ENCODE peak calls at places on chromosomes 7 and 10, in six cellular contexts. W, P, O, M, N and G are unnamed samples.

GRCh38 chr10:13400196-13400965 is 52.3 kb upstream of the SEPHS1 start:
- DNase-seq in W (no peak), P (no peak), O (peak; percentile 66), M (no peak), N (no peak), G (no peak)

GRCh38 chr7:388961-389701 is 99.2 kb downstream of the FOXL3 start:
- DNase-seq in W (no peak), P (no peak), O (no peak), M (no peak), N (no peak), G (no peak)

GRCh38 chr10:107163904-107164861 is at the start of gene SORCS1:
- DNase-seq in W (peak; percentile 87), P (no peak), O (no peak), M (no peak), N (no peak), G (no peak)

GRCh38 chr7:84722086-84722485 is 464.8 kb downstream of the SEMA3D start:
- DNase-seq in W (no peak), P (no peak), O (no peak), M (no peak), N (no peak), G (no peak)

GRCh38 chr10:35564276-35564982 is 40.7 kb upstream of the GJD4 start:
- DNase-seq in W (no peak), P (no peak), O (no peak), M (no peak), N (peak; percentile 21), G (no peak)

GRCh38 chr10:3401491-3401938 is 228.9 kb upstream of the PITRM1 start:
- DNase-seq in W (no peak), P (no peak), O (no peak), M (no peak), N (no peak), G (no peak)

GRCh38 chr7:104767113-104767512 is 246.9 kb upstream of the KMT2E start:
- DNase-seq in W (no peak), P (no peak), O (no peak), M (no peak), N (no peak), G (no peak)

GRCh38 chr7:85261341-85261740 is 74.5 kb upstream of the SEMA3D start:
- DNase-seq in W (no peak), P (no peak), O (no peak), M (no peak), N (no peak), G (no peak)

GRCh38 chr10:19412531-19412930 is 363.9 kb downstream of the MALRD1 start:
- DNase-seq in W (peak; percentile 59), P (peak; percentile 48), O (no peak), M (no peak), N (no peak), G (no peak)

GRCh38 chr10:131248376-131249165 is 63.0 kb downstream of the TCERG1L start:
- DNase-seq in W (no peak), P (no peak), O (no peak), M (no peak), N (no peak), G (no peak)

GRCh38 chr10:125692246-125692931 is 9.4 kb upstream of the TEX36 start:
- DNase-seq in W (no peak), P (no peak), O (no peak), M (no peak), N (no peak), G (no peak)

GRCh38 chr10:125698599-125698998 is 15.6 kb upstream of the TEX36 start:
- DNase-seq in W (no peak), P (no peak), O (no peak), M (no peak), N (no peak), G (no peak)

GRCh38 chr10:125691160-125691981 is 8.4 kb upstream of the TEX36 start:
- DNase-seq in W (no peak), P (no peak), O (no peak), M (no peak), N (no peak), G (no peak)

GRCh38 chr10:125692932-125693847 is 10.2 kb upstream of the TEX36 start:
- DNase-seq in W (no peak), P (no peak), O (no peak), M (no peak), N (no peak), G (no peak)

GRCh38 chr10:125694874-125695273 is 11.9 kb upstream of the TEX36 start:
- DNase-seq in W (no peak), P (no peak), O (no peak), M (no peak), N (no peak), G (no peak)
- H3K4me1 ChIP-seq in W (no peaks in the 10 kb centered on the region), P (no peaks in the 10 kb centered on the region), O (peaks cover 4% of the 10 kb centered on the region), M (no peaks in the 10 kb centered on the region), N (no peaks in the 10 kb centered on the region), G (no peaks in the 10 kb centered on the region)

GRCh38 chr7:107922891-107923290 is 31.9 kb downstream of the DLD start:
- DNase-seq in W (no peak), P (no peak), O (no peak), M (no peak), N (no peak), G (no peak)

GRCh38 chr7:107920048-107920772 is 29.2 kb downstream of the DLD start:
- DNase-seq in W (no peak), P (no peak), O (no peak), M (no peak), N (no peak), G (no peak)

GRCh38 chr7:107914834-107915233 is 23.9 kb downstream of the DLD start:
- DNase-seq in W (no peak), P (no peak), O (no peak), M (no peak), N (no peak), G (no peak)

GRCh38 chr7:107917770-107918651 is 27.0 kb downstream of the DLD start:
- DNase-seq in W (no peak), P (no peak), O (no peak), M (no peak), N (no peak), G (no peak)

DNA sequence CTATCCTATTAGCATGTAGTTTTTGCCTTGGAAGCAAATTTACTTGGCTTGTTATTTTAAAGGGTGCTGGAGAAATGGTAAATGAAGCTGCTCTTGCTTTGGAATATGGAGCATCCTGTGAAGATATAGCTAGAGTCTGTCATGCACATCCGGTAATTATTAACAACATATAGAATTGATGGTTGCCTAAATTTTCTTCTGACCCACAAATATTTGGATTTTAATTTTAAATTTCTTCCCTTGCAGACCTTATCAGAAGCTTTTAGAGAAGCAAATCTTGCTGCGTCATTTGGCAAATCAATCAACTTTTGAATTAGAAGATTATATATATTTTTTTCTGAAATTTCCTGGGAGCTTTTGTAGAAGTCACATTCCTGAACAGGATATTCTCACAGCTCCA is 28.0 kb downstream of the DLD start:
- DNase-seq in W (no peak), P (no peak), O (no peak), M (no peak), N (no peak), G (no peak)
- H3K36me3 ChIP-seq in W (peaks cover 28% of the 10 kb centered on the region), P (peaks cover 19% of the 10 kb centered on the region), O (peaks cover 69% of the 10 kb centered on the region), M (peaks cover 84% of the 10 kb centered on the region), N (peaks cover 82% of the 10 kb centered on the region), G (peaks cover 45% of the 10 kb centered on the region)

DNA sequence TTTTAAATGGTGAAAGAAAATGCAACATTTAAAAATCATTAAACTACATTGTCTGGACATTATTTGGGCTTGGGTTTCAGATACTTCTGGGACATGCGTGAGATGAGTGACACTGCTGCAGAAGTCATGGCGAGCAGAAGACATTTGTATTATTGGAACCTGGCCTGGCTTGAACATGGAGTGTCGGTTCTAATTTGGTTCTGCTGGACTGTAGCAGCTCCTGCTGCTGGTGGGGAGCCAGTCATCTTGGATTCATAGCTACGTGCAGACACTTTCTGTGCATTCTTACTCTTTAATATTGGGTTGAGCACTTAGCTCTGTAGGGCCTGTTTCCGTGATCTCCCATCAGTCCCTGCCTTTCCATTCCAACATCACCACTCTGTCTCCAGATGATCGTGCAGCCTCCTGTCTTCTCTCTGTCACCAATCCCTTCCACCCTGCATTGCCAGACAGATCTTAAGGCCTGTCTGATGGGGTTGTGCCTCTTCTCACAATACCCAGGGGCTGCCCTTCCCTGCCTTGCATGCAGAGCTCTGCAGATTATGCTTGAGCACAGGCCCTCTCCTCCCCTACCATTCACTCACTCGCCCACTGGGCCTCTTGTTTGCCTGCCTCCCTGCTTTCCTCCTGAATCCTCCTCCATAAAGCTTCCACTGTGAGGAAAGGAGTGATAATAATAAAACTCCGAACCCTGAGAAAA is 32.8 kb downstream of the CELF2 start:
- DNase-seq in W (no peak), P (no peak), O (no peak), M (no peak), N (no peak), G (no peak)
- H3K4me1 ChIP-seq in W (peaks cover 45% of the 10 kb centered on the region), P (no peaks in the 10 kb centered on the region), O (no peaks in the 10 kb centered on the region), M (peaks cover 41% of the 10 kb centered on the region), N (no peaks in the 10 kb centered on the region), G (no peaks in the 10 kb centered on the region)

GRCh38 chr7:151236406-151236805 is 4.1 kb downstream of the CHPF2 start:
- DNase-seq in W (no peak), P (no peak), O (no peak), M (no peak), N (no peak), G (no peak)

GRCh38 chr7:151237244-151238189 is 5.2 kb downstream of the CHPF2 start:
- DNase-seq in W (no peak), P (no peak), O (no peak), M (no peak), N (no peak), G (no peak)

GRCh38 chr7:151239837-151240459 is 7.7 kb downstream of the CHPF2 start:
- DNase-seq in W (no peak), P (no peak), O (no peak), M (no peak), N (no peak), G (no peak)

GRCh38 chr7:151238924-151239836 is 6.9 kb downstream of the CHPF2 start:
- DNase-seq in W (no peak), P (no peak), O (no peak), M (no peak), N (no peak), G (no peak)

GRCh38 chr7:151238190-151238810 is 6.0 kb downstream of the CHPF2 start:
- DNase-seq in W (no peak), P (no peak), O (no peak), M (no peak), N (no peak), G (no peak)
- H3K36me3 ChIP-seq in W (no peaks in the 10 kb centered on the region), P (peaks cover 8% of the 10 kb centered on the region), O (peaks cover 77% of the 10 kb centered on the region), M (peaks cover 87% of the 10 kb centered on the region), N (peaks cover 57% of the 10 kb centered on the region), G (peaks cover 46% of the 10 kb centered on the region)

DNA sequence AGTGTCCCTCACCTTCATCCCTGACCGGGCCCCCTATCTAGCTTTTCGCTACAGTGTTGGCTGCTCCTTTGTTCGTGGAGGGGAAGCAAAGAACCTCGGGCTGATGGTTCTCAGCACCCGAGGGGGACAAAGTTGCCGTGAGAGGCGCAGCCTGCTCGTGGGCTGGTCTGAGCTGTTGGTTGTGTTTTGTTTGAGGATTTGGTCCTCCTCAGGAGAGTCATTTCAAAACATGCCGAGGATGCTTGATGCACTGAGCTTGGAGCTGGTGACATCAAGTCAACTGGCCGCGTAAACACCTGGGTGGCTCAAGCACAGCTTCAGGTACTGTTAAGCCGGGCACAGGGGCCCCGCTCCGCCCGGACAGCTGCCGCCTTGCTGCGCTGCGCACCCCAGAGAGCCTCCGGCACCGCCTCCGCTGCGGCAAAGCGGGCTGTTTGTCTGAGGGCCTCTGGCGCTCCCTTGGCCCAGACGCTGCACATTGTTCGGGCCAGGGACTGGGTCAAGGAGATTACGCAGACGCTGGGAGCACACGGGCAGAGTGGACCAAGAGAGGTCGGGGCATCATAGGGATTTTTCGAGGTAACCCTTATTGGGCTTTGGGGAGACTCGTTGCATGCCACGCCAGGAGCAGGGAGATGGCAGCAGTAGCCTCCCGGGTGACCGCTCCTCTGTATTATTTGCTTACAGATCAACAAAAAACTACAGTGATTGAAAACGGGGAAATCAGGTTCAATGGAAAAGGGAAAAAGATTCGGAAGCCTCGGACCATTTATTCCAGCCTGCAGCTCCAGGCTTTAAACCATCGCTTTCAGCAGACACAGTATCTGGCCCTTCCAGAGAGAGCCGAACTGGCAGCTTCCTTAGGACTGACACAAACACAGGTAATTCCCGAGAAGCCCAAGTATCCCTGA is 1.9 kb downstream of the DLX6 start:
- DNase-seq in W (peak; percentile 64), P (no peak), O (no peak), M (no peak), N (no peak), G (no peak)
- H3K4me1 ChIP-seq in W (peaks cover 7% of the 10 kb centered on the region), P (no peaks in the 10 kb centered on the region), O (peaks cover 29% of the 10 kb centered on the region), M (peaks cover 11% of the 10 kb centered on the region), N (no peaks in the 10 kb centered on the region), G (peaks cover 19% of the 10 kb centered on the region)